ENCODE peak calls at places on chromosomes 6 and 20, in six cellular contexts. G, K, J, D, E and T are unnamed samples.

GRCh38 chr6:143027058-143027457 is 33.6 kb upstream of the AIG1 start:
- DNase-seq in G (peak; percentile 24), K (peak; percentile 23), J (no peak), D (no peak), E (peak; percentile 4), T (peak; percentile 20)

GRCh38 chr20:25437153-25437581 is 29.7 kb downstream of the GINS1 start:
- DNase-seq in G (peak; percentile 40), K (no peak), J (no peak), D (peak; percentile 20), E (no peak), T (peak; percentile 59)

GRCh38 chr6:139625998-139626975 is 251.8 kb upstream of the CITED2 start:
- DNase-seq in G (no peak), K (no peak), J (peak; percentile 23), D (no peak), E (no peak), T (peak; percentile 15)

GRCh38 chr6:7664003-7664402 is 61.9 kb upstream of the BMP6 start:
- DNase-seq in G (no peak), K (no peak), J (no peak), D (no peak), E (no peak), T (no peak)

GRCh38 chr6:28884423-28885148 is 39.2 kb downstream of the TRIM27 start:
- DNase-seq in G (no peak), K (no peak), J (no peak), D (no peak), E (no peak), T (no peak)

GRCh38 chr6:12051861-12052368 is 39.8 kb downstream of the HIVEP1 start:
- DNase-seq in G (peak; percentile 88), K (no peak), J (no peak), D (no peak), E (no peak), T (no peak)

GRCh38 chr6:11618533-11618932 is 81.0 kb downstream of the TMEM170B start:
- DNase-seq in G (peak; percentile 49), K (no peak), J (no peak), D (no peak), E (peak; percentile 46), T (no peak)

GRCh38 chr6:132995432-132995831 is 181.1 kb downstream of the RPS12 start:
- DNase-seq in G (peak; percentile 40), K (no peak), J (no peak), D (no peak), E (no peak), T (no peak)

GRCh38 chr6:136994782-136995181 is 50.0 kb downstream of the IL20RA start:
- DNase-seq in G (no peak), K (no peak), J (no peak), D (no peak), E (peak; percentile 12), T (no peak)

GRCh38 chr6:26086214-26086613 is 1.0 kb upstream of the HFE start:
- DNase-seq in G (no peak), K (no peak), J (no peak), D (no peak), E (no peak), T (no peak)

GRCh38 chr20:47380481-47380880 is 24.0 kb upstream of the ZMYND8 start:
- DNase-seq in G (peak; percentile 35), K (no peak), J (no peak), D (no peak), E (peak; percentile 42), T (no peak)

GRCh38 chr20:25009218-25010145 is 16.9 kb upstream of the APMAP start:
- DNase-seq in G (no peak), K (no peak), J (no peak), D (no peak), E (no peak), T (no peak)

GRCh38 chr20:64080013-64080812 is at the start of gene OPRL1:
- DNase-seq in G (no peak), K (no peak), J (no peak), D (no peak), E (no peak), T (peak; percentile 80)

GRCh38 chr6:29965873-29966601 is 23.7 kb downstream of the HLA-A start:
- DNase-seq in G (peak; percentile 57), K (peak; percentile 86), J (peak; percentile 81), D (no peak), E (peak; percentile 78), T (no peak)

GRCh38 chr6:165826487-165827189 is 163.6 kb upstream of the PDE10A start:
- DNase-seq in G (no peak), K (no peak), J (no peak), D (no peak), E (no peak), T (no peak)

GRCh38 chr6:128712898-128713297 is 170.0 kb upstream of the LAMA2 start:
- DNase-seq in G (no peak), K (no peak), J (no peak), D (no peak), E (no peak), T (no peak)

DNA sequence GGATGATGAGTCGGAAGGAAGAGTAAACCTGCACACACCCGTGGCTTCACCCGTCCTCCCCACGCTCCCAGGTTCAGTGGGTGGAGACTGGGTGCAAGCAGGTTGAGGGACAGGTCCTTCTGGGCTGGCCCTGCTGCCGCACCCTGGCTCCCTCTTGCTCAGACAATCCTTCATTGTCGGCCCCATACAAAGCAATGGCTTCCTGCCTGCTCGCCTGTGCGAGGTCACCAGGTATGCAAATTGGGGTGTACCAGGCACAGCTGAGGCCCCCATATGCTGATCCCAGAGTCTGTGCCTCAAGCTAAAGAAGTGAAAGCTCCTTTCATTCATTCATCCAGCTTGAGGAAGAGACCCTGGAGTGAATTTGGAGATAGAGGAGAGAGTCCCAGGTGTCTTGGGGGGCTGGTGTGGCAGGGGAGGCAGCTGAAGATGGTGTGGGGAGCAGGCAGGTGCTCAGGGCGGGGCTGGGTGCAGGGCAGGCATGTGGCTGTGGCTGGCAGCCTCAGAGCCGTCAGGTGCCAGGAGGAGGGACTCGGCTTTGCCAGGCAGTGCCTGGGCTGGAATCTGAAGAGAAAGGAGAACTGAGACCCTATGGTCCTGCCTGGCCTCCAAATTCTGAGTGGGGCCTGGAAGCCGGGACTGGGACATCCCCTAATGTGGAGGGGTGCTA is 4.7 kb downstream of the SLCO4A1 start:
- DNase-seq in G (no peak), K (no peak), J (no peak), D (no peak), E (no peak), T (no peak)
- H3K4me3 ChIP-seq in G (no peak overlapping the region), K (no peak overlapping the region), J (no peak overlapping the region), D (no peak overlapping the region), E (no peak overlapping the region), T (no peak overlapping the region)

GRCh38 chr6:138569554-138569953 is 70.3 kb upstream of the NHSL1 start:
- DNase-seq in G (no peak), K (no peak), J (no peak), D (no peak), E (no peak), T (no peak)

GRCh38 chr6:138570716-138571020 is 71.4 kb upstream of the NHSL1 start:
- DNase-seq in G (peak; percentile 17), K (no peak), J (no peak), D (no peak), E (no peak), T (no peak)

GRCh38 chr6:138568997-138569396 is 69.7 kb upstream of the NHSL1 start:
- DNase-seq in G (no peak), K (no peak), J (no peak), D (no peak), E (no peak), T (no peak)

GRCh38 chr6:138571174-138571573 is 71.9 kb upstream of the NHSL1 start:
- DNase-seq in G (peak; percentile 26), K (no peak), J (no peak), D (no peak), E (no peak), T (no peak)

DNA sequence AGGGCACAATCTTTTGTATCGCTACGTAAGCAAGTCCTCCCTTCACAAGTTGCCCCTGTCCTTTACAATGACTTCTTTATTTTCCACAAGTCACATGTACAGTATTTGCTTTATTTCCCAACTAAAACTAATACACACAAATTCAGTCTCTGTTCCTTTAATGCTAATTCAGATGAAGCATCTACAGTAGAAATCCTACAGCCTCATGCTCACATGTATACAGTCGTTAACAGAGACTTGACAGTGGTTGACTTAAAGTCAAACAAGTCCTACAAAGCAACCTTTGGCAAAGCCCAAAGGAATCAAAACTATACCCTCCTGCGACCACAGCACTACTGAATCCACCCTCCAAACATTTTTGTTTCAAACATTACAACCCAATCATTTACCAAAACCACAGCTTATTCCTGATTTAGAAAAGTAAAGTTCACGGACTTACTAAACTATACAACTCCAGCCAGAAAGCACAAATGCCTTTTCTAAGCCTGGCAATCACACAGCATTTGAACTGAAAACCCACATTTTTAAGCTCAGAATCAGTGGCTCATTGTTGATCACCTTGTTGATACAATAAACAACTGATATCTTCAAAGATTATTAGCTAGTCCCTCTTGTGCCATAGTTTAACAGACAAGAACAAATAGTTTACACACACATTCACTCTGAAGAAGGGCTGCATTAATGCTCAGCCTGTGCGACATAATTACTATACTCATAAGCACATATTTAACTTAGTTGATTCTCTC is 70.8 kb upstream of the NHSL1 start:
- DNase-seq in G (peak; percentile 48), K (no peak), J (no peak), D (no peak), E (no peak), T (no peak)
- H3K4me3 ChIP-seq in G (peak overlapping the region; percentile 8), K (peak overlapping the region; percentile 57), J (no peak overlapping the region), D (no peak overlapping the region), E (no peak overlapping the region), T (no peak overlapping the region)

DNA sequence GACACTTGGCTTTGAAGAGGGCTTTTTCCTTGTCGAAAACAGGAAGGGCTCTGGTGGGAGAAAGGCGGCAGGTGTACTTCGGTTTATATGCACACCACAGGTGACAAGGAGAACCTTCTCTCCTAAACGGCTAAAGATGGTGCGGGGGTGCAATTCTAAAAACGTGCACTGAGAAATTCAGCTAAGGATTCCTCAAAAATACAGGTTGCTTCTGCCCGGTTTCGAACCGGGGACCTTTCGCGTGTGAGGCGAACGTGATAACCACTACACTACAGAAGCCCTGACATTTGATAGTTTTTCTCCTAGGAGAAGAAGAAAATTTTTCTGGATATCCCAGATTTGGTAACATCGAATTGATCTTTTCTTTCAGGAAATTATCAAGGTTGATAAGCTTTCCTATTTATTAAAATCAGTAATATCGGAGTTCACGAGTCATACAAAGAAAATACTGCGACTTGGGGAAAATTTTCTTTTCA is 32.0 kb downstream of the POM121L2 start:
- DNase-seq in G (peak; percentile 53), K (no peak), J (no peak), D (no peak), E (peak; percentile 72), T (peak; percentile 68)
- H3K4me3 ChIP-seq in G (peak overlapping the region; percentile 27), K (no peak overlapping the region), J (no peak overlapping the region), D (peak overlapping the region; percentile 33), E (peak overlapping the region; percentile 62), T (peak overlapping the region; percentile 72)

DNA sequence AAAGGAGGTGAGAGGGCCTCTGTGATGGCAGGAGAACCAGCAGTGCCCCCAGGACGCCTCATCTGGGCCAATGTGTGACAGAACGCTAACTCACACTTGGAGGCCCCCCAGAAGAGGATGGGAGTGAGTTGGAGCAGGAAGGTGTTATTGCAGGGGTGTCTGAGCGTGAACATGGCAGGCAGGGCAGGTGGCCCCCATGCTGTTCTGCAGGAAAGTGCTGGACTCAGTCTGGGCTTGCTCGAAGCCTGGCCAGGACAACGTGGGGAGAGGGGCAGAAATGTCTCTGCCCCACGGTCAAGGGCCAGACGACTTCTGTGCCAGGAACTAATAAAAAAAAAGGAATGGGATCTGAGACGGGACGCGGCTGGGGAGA is 931 bp upstream of the EBF4 start:
- DNase-seq in G (no peak), K (no peak), J (no peak), D (no peak), E (no peak), T (peak; percentile 35)
- H3K4me3 ChIP-seq in G (no peak overlapping the region), K (peak overlapping the region; percentile 68), J (no peak overlapping the region), D (no peak overlapping the region), E (peak overlapping the region; percentile 88), T (no peak overlapping the region)

GRCh38 chr6:208973-209372 is 83.3 kb upstream of the DUSP22 start:
- DNase-seq in G (no peak), K (no peak), J (no peak), D (no peak), E (no peak), T (no peak)
- H3K4me3 ChIP-seq in G (no peak overlapping the region), K (no peak overlapping the region), J (no peak overlapping the region), D (no peak overlapping the region), E (no peak overlapping the region), T (no peak overlapping the region)